ENCODE peak calls at places on chromosomes 2 and 18, in five cellular contexts. One of them, this sample, is unnamed.
A peak's percentile ranks its signal among the peaks of the same experiment; 100 is the strongest.

GRCh38 chr2:68548396-68548795 is 81.0 kb downstream of the APLF start:
- DNase-seq in heart right ventricle: no peak
- DNase-seq in IMR-90: peak; percentile 75
- DNase-seq in GM23338: no peak
- DNase-seq in psoas muscle: no peak
- DNase-seq in this sample: no peak

GRCh38 chr2:27350106-27350693 is 6.4 kb downstream of the GTF3C2 start:
- DNase-seq in heart right ventricle: no peak
- DNase-seq in psoas muscle: no peak
- DNase-seq in IMR-90: no peak
- DNase-seq in GM23338: no peak
- DNase-seq in this sample: no peak

GRCh38 chr18:25229080-25229479 is 122.9 kb downstream of the ZNF521 start:
- DNase-seq in IMR-90: peak; percentile 81
- DNase-seq in psoas muscle: no peak
- DNase-seq in heart right ventricle: peak; percentile 42
- DNase-seq in GM23338: no peak
- DNase-seq in this sample: peak; percentile 14

GRCh38 chr2:64595397-64596160 is 58.1 kb downstream of the SERTAD2 start:
- DNase-seq in psoas muscle: no peak
- DNase-seq in IMR-90: peak; percentile 17
- DNase-seq in GM23338: peak; percentile 65
- DNase-seq in heart right ventricle: no peak
- DNase-seq in this sample: no peak

GRCh38 chr2:158818511-158818910 is 23.4 kb downstream of the DAPL1 start:
- DNase-seq in IMR-90: no peak
- DNase-seq in psoas muscle: no peak
- DNase-seq in heart right ventricle: no peak
- DNase-seq in GM23338: no peak
- DNase-seq in this sample: no peak

GRCh38 chr2:70964596-70965386 is 13.6 kb upstream of the ANKRD53 start:
- DNase-seq in IMR-90: peak; percentile 58
- DNase-seq in heart right ventricle: peak; percentile 55
- DNase-seq in psoas muscle: peak; percentile 78
- DNase-seq in GM23338: peak; percentile 94
- DNase-seq in this sample: peak; percentile 62

GRCh38 chr2:145100301-145100700 is 580.4 kb upstream of the ZEB2 start:
- DNase-seq in GM23338: no peak
- DNase-seq in psoas muscle: no peak
- DNase-seq in IMR-90: no peak
- DNase-seq in heart right ventricle: no peak
- DNase-seq in this sample: no peak

GRCh38 chr2:42755161-42755900 is 8.6 kb downstream of the OXER1 start:
- DNase-seq in psoas muscle: no peak
- DNase-seq in IMR-90: no peak
- DNase-seq in GM23338: no peak
- DNase-seq in heart right ventricle: no peak
- DNase-seq in this sample: no peak

GRCh38 chr2:61179701-61180639 is 18.0 kb downstream of the C2orf74 start:
- DNase-seq in GM23338: peak; percentile 10
- DNase-seq in IMR-90: peak; percentile 77
- DNase-seq in heart right ventricle: peak; percentile 80
- DNase-seq in psoas muscle: peak; percentile 62
- DNase-seq in this sample: peak; percentile 49

GRCh38 chr2:203758841-203759691 is 52.6 kb downstream of the CD28 start:
- DNase-seq in heart right ventricle: no peak
- DNase-seq in IMR-90: peak; percentile 87
- DNase-seq in GM23338: no peak
- DNase-seq in psoas muscle: no peak
- DNase-seq in this sample: no peak

GRCh38 chr2:68734688-68735525 is at the start of gene ARHGAP25:
- DNase-seq in heart right ventricle: peak; percentile 22
- DNase-seq in IMR-90: no peak
- DNase-seq in psoas muscle: no peak
- DNase-seq in GM23338: no peak
- DNase-seq in this sample: no peak

GRCh38 chr2:68740184-68740914 is 5.7 kb downstream of the ARHGAP25 start:
- DNase-seq in psoas muscle: no peak
- DNase-seq in heart right ventricle: no peak
- DNase-seq in GM23338: no peak
- DNase-seq in IMR-90: peak; percentile 76
- DNase-seq in this sample: no peak

GRCh38 chr18:51897884-51898283 is 442.1 kb upstream of the DCC start:
- DNase-seq in IMR-90: no peak
- DNase-seq in GM23338: no peak
- DNase-seq in psoas muscle: no peak
- DNase-seq in heart right ventricle: no peak
- DNase-seq in this sample: no peak

GRCh38 chr2:108587621-108588020 is 53.4 kb downstream of the LIMS1 start:
- DNase-seq in psoas muscle: peak; percentile 44
- DNase-seq in IMR-90: peak; percentile 77
- DNase-seq in GM23338: no peak
- DNase-seq in heart right ventricle: peak; percentile 69
- DNase-seq in this sample: no peak

GRCh38 chr18:67634631-67635338 is 118.3 kb upstream of the DSEL start:
- DNase-seq in GM23338: peak; percentile 77
- DNase-seq in IMR-90: no peak
- DNase-seq in heart right ventricle: no peak
- DNase-seq in psoas muscle: no peak
- DNase-seq in this sample: no peak

GRCh38 chr2:240911641-240912265 is 5.6 kb downstream of the CROCC2 start:
- DNase-seq in GM23338: no peak
- DNase-seq in IMR-90: peak; percentile 46
- DNase-seq in heart right ventricle: no peak
- DNase-seq in psoas muscle: no peak
- DNase-seq in this sample: no peak

GRCh38 chr2:69340101-69340775 is 46.8 kb downstream of the GFPT1 start:
- DNase-seq in heart right ventricle: no peak
- DNase-seq in psoas muscle: no peak
- DNase-seq in IMR-90: peak; percentile 56
- DNase-seq in GM23338: no peak
- DNase-seq in this sample: no peak

GRCh38 chr2:9555338-9556120 is at the start of gene ADAM17:
- DNase-seq in IMR-90: peak; percentile 95
- DNase-seq in psoas muscle: peak; percentile 98
- DNase-seq in GM23338: peak; percentile 96
- DNase-seq in heart right ventricle: peak; percentile 97
- DNase-seq in this sample: peak; percentile 97

GRCh38 chr2:2331905-2332280 is 818 bp upstream of the MYT1L start:
- DNase-seq in heart right ventricle: no peak
- DNase-seq in IMR-90: no peak
- DNase-seq in GM23338: peak; percentile 80
- DNase-seq in psoas muscle: no peak
- DNase-seq in this sample: no peak

GRCh38 chr2:237540823-237541222 is 25.6 kb upstream of the PRLH start:
- DNase-seq in psoas muscle: peak; percentile 65
- DNase-seq in GM23338: no peak
- DNase-seq in heart right ventricle: peak; percentile 78
- DNase-seq in IMR-90: peak; percentile 60
- DNase-seq in this sample: no peak

GRCh38 chr2:205411558-205411957 is 270.7 kb upstream of the NRP2 start:
- DNase-seq in psoas muscle: no peak
- DNase-seq in GM23338: no peak
- DNase-seq in heart right ventricle: no peak
- DNase-seq in IMR-90: no peak
- DNase-seq in this sample: peak; percentile 69

GRCh38 chr18:61570070-61570469 is 236.8 kb downstream of the CDH20 start:
- DNase-seq in heart right ventricle: no peak
- DNase-seq in IMR-90: no peak
- DNase-seq in psoas muscle: no peak
- DNase-seq in GM23338: no peak
- DNase-seq in this sample: no peak

GRCh38 chr18:23380001-23380550 is 73.0 kb upstream of the RIOK3 start:
- DNase-seq in IMR-90: peak; percentile 83
- DNase-seq in heart right ventricle: no peak
- DNase-seq in GM23338: peak; percentile 31
- DNase-seq in psoas muscle: no peak
- DNase-seq in this sample: peak; percentile 96

GRCh38 chr2:113156278-113157107 is 17.3 kb upstream of the PSD4 start:
- DNase-seq in psoas muscle: no peak
- DNase-seq in heart right ventricle: no peak
- DNase-seq in IMR-90: no peak
- DNase-seq in GM23338: peak; percentile 44
- DNase-seq in this sample: no peak

GRCh38 chr2:9360701-9361100 is 62.6 kb downstream of the ITGB1BP1 start:
- DNase-seq in psoas muscle: no peak
- DNase-seq in heart right ventricle: no peak
- DNase-seq in GM23338: no peak
- DNase-seq in IMR-90: no peak
- DNase-seq in this sample: no peak

GRCh38 chr2:231348173-231348572 is 47.3 kb upstream of the B3GNT7 start:
- DNase-seq in IMR-90: no peak
- DNase-seq in GM23338: no peak
- DNase-seq in heart right ventricle: no peak
- DNase-seq in psoas muscle: no peak
- DNase-seq in this sample: no peak

GRCh38 chr18:41881285-41881684 is 73.7 kb upstream of the PIK3C3 start:
- DNase-seq in IMR-90: peak; percentile 82
- DNase-seq in GM23338: no peak
- DNase-seq in psoas muscle: no peak
- DNase-seq in heart right ventricle: no peak
- DNase-seq in this sample: no peak

GRCh38 chr2:105886680-105887079 is 142.0 kb downstream of the NCK2 start:
- DNase-seq in IMR-90: no peak
- DNase-seq in GM23338: no peak
- DNase-seq in heart right ventricle: no peak
- DNase-seq in psoas muscle: no peak
- DNase-seq in this sample: no peak

GRCh38 chr2:105887246-105887645 is 142.5 kb downstream of the NCK2 start:
- DNase-seq in heart right ventricle: no peak
- DNase-seq in GM23338: no peak
- DNase-seq in psoas muscle: no peak
- DNase-seq in IMR-90: peak; percentile 30
- DNase-seq in this sample: no peak

GRCh38 chr2:105883911-105884694 is 139.4 kb downstream of the NCK2 start:
- DNase-seq in heart right ventricle: no peak
- DNase-seq in IMR-90: no peak
- DNase-seq in psoas muscle: no peak
- DNase-seq in GM23338: no peak
- DNase-seq in this sample: no peak

GRCh38 chr2:105886029-105886454 is 141.3 kb downstream of the NCK2 start:
- DNase-seq in heart right ventricle: no peak
- DNase-seq in IMR-90: peak; percentile 81
- DNase-seq in psoas muscle: no peak
- DNase-seq in GM23338: no peak
- DNase-seq in this sample: no peak

DNA sequence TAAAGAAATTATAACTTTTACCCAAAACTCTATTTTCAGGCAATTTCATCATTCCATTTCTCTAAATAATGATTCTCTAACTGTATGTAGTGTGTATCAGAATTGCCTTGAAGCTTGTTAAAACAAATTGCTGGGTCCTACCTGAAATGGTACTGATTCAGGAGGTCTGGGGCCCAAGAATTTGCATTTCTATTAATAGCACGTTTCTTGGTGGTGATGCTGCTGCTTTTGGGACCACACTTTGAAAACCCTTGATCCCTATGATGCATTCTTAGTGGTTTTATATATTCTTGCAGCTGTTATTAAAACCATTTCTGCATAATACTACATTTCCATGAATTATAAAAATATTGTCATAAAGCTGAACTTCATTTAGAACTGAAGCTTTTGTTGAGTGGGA is 140.7 kb downstream of the NCK2 start:
- DNase-seq in GM23338: no peak
- DNase-seq in psoas muscle: no peak
- DNase-seq in IMR-90: no peak
- DNase-seq in heart right ventricle: no peak
- DNase-seq in this sample: no peak
- H3K27ac ChIP-seq in GM23338: no peak overlapping the region
- H3K27ac ChIP-seq in psoas muscle: peak overlapping the region; percentile 48
- H3K27ac ChIP-seq in IMR-90: no peak overlapping the region
- H3K27ac ChIP-seq in heart right ventricle: peak overlapping the region; percentile 75
- H3K27ac ChIP-seq in this sample: peak overlapping the region; percentile 8

GRCh38 chr2:209368406-209368805 is 55.4 kb upstream of the MAP2 start:
- DNase-seq in psoas muscle: no peak
- DNase-seq in GM23338: no peak
- DNase-seq in IMR-90: no peak
- DNase-seq in heart right ventricle: no peak
- DNase-seq in this sample: no peak

GRCh38 chr2:209371407-209371806 is 52.4 kb upstream of the MAP2 start:
- DNase-seq in heart right ventricle: no peak
- DNase-seq in psoas muscle: no peak
- DNase-seq in GM23338: no peak
- DNase-seq in IMR-90: no peak
- DNase-seq in this sample: no peak

GRCh38 chr2:209367091-209367747 is 56.6 kb upstream of the MAP2 start:
- DNase-seq in IMR-90: no peak
- DNase-seq in GM23338: no peak
- DNase-seq in heart right ventricle: no peak
- DNase-seq in psoas muscle: no peak
- DNase-seq in this sample: no peak

GRCh38 chr2:209368924-209369323 is 54.9 kb upstream of the MAP2 start:
- DNase-seq in IMR-90: peak; percentile 58
- DNase-seq in psoas muscle: no peak
- DNase-seq in GM23338: no peak
- DNase-seq in heart right ventricle: peak; percentile 48
- DNase-seq in this sample: peak; percentile 86
- H3K4me3 ChIP-seq in IMR-90: no peak overlapping the region
- H3K4me3 ChIP-seq in psoas muscle: no peak overlapping the region
- H3K4me3 ChIP-seq in GM23338: no peak overlapping the region
- H3K4me3 ChIP-seq in heart right ventricle: no peak overlapping the region
- H3K4me3 ChIP-seq in this sample: no peak overlapping the region

DNA sequence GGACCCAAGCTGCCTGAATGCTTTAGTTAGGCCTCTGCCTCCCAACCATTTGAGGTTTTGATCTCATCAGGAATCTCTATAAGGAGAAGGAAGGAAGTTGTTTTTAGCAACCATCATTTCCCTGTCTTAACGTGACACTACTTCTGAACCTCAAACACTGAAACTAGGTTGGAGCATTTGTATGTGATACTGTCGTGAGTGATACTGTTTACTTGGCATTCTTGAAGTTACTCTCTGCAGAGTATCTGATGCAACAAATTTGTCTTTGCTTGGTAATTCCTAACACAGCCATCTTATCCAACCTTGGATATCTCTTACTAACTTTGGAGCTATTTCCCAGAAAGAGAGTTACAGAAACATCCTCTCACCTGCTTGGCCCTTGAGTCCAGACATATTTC is 22.1 kb downstream of the TTLL4 start:
- DNase-seq in heart right ventricle: no peak
- DNase-seq in IMR-90: peak; percentile 49
- DNase-seq in GM23338: no peak
- DNase-seq in psoas muscle: no peak
- DNase-seq in this sample: no peak
- H3K27ac ChIP-seq in heart right ventricle: peak overlapping the region; percentile 56
- H3K27ac ChIP-seq in IMR-90: peak overlapping the region; percentile 99
- H3K27ac ChIP-seq in GM23338: peak overlapping the region; percentile 84
- H3K27ac ChIP-seq in psoas muscle: peak overlapping the region; percentile 47
- H3K27ac ChIP-seq in this sample: no peak overlapping the region

GRCh38 chr2:46545015-46545839 is 65.9 kb downstream of the TMEM247 start:
- DNase-seq in heart right ventricle: no peak
- DNase-seq in psoas muscle: no peak
- DNase-seq in GM23338: no peak
- DNase-seq in IMR-90: no peak
- DNase-seq in this sample: no peak
- H3K4me3 ChIP-seq in heart right ventricle: peak overlapping the region; percentile 84
- H3K4me3 ChIP-seq in psoas muscle: peak overlapping the region; percentile 91
- H3K4me3 ChIP-seq in GM23338: no peak overlapping the region
- H3K4me3 ChIP-seq in IMR-90: no peak overlapping the region
- H3K4me3 ChIP-seq in this sample: no peak overlapping the region